ENCODE peak calls at places on chromosomes 1 and 21, in ten cellular contexts. V is IMR-90, I is lower lobe of right lung, D is neural progenitor cell, U is astrocyte of the spinal cord, T is heart left ventricle, M is retinal pigment epithelial cell, C is suprapubic skin, E is AG09309, G is K562. Z is an unnamed sample.

GRCh38 chr1:230498704-230499103 is 72.6 kb upstream of the PGBD5 start:
- DNase-seq in C (no peak), M (no peak), U (no peak), V (no peak), T (no peak), G (no peak), E (no peak), D (no peak), I (no peak), Z (no peak)

GRCh38 chr1:233639611-233640010 is 25.7 kb downstream of the KCNK1 start:
- DNase-seq in U (peak), M (no peak), D (no peak), T (no peak), E (no peak), V (peak), G (no peak), I (no peak), C (no peak), Z (peak)

GRCh38 chr1:109241841-109242301 is 7.5 kb upstream of the CELSR2 start:
- DNase-seq in M (no peak), E (no peak), C (no peak), I (no peak), V (no peak), U (no peak), T (no peak), D (no peak), G (no peak), Z (no peak)

GRCh38 chr1:35220976-35221375 is 28.0 kb upstream of the SFPQ start:
- DNase-seq in I (no peak), T (no peak), G (peak), E (no peak), C (no peak), M (no peak), D (peak), V (no peak), U (no peak), Z (peak)

GRCh38 chr1:18738126-18738525 is 107.5 kb downstream of the PAX7 start:
- DNase-seq in V (no peak), G (no peak), T (no peak), I (no peak), C (no peak), U (no peak), E (no peak), D (no peak), M (no peak), Z (no peak)

GRCh38 chr1:20448626-20449215 is 37.3 kb downstream of the CAMK2N1 start:
- DNase-seq in D (peak), M (no peak), G (no peak), T (no peak), I (no peak), E (no peak), U (no peak), C (no peak), V (no peak), Z (no peak)

GRCh38 chr1:43549921-43550597 is 19.4 kb downstream of the PTPRF start:
- DNase-seq in M (no peak), D (peak), G (peak), U (no peak), T (peak), C (peak), V (no peak), E (no peak), I (peak), Z (no peak)

GRCh38 chr21:41636636-41637625 is 129.0 kb upstream of the TMPRSS2 start:
- DNase-seq in G (no peak), U (no peak), M (no peak), V (no peak), E (no peak), I (no peak), T (no peak), C (no peak), D (no peak), Z (no peak)

GRCh38 chr1:164779376-164779775 is 220.4 kb downstream of the PBX1 start:
- DNase-seq in C (no peak), G (no peak), E (no peak), U (no peak), D (no peak), T (no peak), M (no peak), I (no peak), V (no peak), Z (no peak)

GRCh38 chr1:19704247-19705113 is 39.8 kb downstream of the HTR6 start:
- DNase-seq in E (peak), G (peak), I (peak), C (peak), M (peak), T (peak), U (peak), D (peak), V (peak), Z (peak)

GRCh38 chr1:58104960-58105359 is 441.6 kb downstream of the OMA1 start:
- DNase-seq in C (no peak), U (no peak), V (no peak), I (no peak), E (no peak), T (no peak), G (no peak), D (no peak), M (no peak), Z (no peak)

GRCh38 chr1:94037392-94038229 is 83.3 kb downstream of the ABCA4 start:
- DNase-seq in E (no peak), C (no peak), I (no peak), U (no peak), V (no peak), T (no peak), M (no peak), G (no peak), D (no peak), Z (no peak)

GRCh38 chr1:94038511-94038910 is 82.4 kb downstream of the ABCA4 start:
- DNase-seq in G (no peak), I (no peak), V (peak), T (no peak), E (no peak), M (no peak), U (peak), D (peak), C (no peak), Z (peak)

GRCh38 chr1:94033849-94034248 is 87.1 kb downstream of the ABCA4 start:
- DNase-seq in C (no peak), U (no peak), D (no peak), E (no peak), T (no peak), M (peak), G (no peak), V (no peak), I (no peak), Z (no peak)

GRCh38 chr1:94039514-94039870 is 81.5 kb downstream of the ABCA4 start:
- DNase-seq in M (no peak), C (peak), T (peak), G (peak), V (peak), E (no peak), D (peak), I (peak), U (peak), Z (peak)

DNA sequence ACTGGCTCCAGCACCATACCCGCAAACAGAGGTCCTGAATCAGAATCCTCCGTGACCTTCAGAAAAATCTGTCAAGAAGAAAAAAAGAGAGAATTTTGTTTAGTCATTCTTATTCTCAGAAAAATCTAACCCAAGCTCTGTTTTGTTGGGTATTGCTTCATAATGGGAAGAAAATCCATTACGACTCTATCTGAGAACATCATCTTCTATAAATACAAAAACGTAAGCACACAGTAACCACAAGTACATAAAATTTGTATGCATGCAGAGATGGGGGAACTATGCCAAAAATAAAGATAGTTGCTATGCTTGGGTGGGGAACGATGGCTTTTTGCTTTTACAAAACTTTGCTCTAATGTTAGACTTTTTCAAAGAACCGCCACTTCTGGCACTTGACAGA is 84.2 kb downstream of the ABCA4 start:
- DNase-seq in V (peak), E (peak), I (no peak), G (no peak), U (peak), T (no peak), D (no peak), C (no peak), M (no peak), Z (peak)
- H3K4me3 ChIP-seq in V (no peak), E (no peak), I (no peak), G (no peak), U (no peak), T (no peak), D (no peak), C (no peak), M (no peak), Z (no peak)

DNA sequence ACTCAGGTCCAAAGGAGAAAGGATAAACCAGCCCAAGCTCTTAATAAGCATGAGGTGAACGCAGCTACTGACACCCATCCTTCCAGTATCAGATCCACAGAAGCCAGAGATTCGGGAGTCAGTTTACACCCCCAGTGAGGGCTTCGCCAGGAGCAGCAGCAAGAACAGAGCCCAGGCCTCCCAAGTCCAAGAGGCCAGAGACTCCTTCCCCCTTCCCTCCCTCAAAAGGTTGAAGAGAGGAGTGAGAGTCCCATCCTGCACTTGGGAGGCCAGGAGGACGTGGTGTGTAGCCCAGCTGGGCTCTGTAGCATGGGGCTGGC is 72.8 kb downstream of the MRPL37 start:
- DNase-seq in T (no peak), C (no peak), I (no peak), E (no peak), U (no peak), M (no peak), V (no peak), G (peak), D (no peak), Z (no peak)
- TF ChIP-seq CTCF in T (no peak), C (no peak), I (no peak), E (peak), U (no peak), M (no peak), V (no peak), G (no peak), D (no peak), Z (no peak)

DNA sequence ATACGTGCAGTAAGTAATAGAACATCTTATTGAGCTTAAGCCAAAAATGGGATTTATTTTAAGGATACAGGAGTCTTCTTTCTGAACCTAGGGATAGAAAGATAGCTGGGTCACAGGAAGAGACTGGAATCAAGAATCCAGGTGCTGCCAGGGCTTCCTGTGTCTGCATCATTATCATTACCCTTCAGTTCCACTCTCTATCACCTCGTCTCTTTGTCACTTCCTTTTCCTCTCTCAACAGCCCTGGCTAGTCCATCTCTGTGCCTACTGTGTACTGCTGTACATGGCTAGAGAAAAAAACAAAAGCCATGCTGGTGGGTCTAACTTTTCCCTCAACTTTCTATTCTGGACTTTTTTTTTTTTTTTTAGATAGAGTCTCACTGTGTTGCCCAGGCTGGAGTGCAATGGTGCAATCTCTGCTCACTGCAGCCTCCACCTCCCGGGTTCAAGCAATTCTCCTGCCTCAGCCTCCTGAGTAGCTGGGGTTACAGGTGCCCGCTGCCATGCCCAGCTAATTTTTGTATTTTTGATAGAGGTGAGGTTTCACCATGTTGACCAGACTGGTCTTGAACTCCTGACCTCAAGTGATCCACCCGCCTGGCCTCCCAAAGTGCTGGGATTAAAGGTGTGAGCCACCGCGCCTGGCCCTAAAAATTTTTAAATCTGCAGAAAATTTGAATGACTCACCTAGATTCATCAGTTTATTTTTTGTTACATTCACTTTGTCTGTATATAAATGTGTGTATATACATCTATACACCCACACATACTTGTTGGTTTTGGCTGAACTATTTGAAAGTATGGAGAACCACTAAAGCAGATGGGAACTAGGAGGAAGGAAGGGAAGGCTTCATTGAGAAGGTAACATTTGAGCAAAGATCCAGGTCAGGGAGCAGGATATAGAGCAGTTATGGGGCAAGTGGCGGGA is 31.9 kb downstream of the UBE4B start:
- DNase-seq in D (no peak), G (no peak), E (no peak), U (no peak), I (no peak), C (no peak), M (no peak), V (peak), T (no peak), Z (no peak)
- H3K4me3 ChIP-seq in D (no peak), G (no peak), E (no peak), U (no peak), I (no peak), C (no peak), M (no peak), V (no peak), T (no peak), Z (no peak)

GRCh38 chr1:204074274-204075115 is 1.6 kb downstream of the SOX13 start:
- DNase-seq in M (no peak), U (peak), G (no peak), I (peak), C (peak), V (peak), T (peak), D (peak), E (no peak), Z (peak)

GRCh38 chr1:204075116-204075636 is 2.3 kb downstream of the SOX13 start:
- DNase-seq in C (no peak), I (no peak), E (no peak), G (no peak), T (no peak), V (no peak), U (no peak), M (no peak), D (peak), Z (peak)

GRCh38 chr1:204070895-204071294 is 2.0 kb upstream of the SOX13 start:
- DNase-seq in G (no peak), I (no peak), D (no peak), V (no peak), T (no peak), E (no peak), U (no peak), C (no peak), M (no peak), Z (no peak)

GRCh38 chr1:204073837-204074273 is 940 bp downstream of the SOX13 start:
- DNase-seq in E (no peak), I (no peak), D (peak), G (no peak), U (no peak), C (no peak), M (no peak), T (no peak), V (no peak), Z (peak)

DNA sequence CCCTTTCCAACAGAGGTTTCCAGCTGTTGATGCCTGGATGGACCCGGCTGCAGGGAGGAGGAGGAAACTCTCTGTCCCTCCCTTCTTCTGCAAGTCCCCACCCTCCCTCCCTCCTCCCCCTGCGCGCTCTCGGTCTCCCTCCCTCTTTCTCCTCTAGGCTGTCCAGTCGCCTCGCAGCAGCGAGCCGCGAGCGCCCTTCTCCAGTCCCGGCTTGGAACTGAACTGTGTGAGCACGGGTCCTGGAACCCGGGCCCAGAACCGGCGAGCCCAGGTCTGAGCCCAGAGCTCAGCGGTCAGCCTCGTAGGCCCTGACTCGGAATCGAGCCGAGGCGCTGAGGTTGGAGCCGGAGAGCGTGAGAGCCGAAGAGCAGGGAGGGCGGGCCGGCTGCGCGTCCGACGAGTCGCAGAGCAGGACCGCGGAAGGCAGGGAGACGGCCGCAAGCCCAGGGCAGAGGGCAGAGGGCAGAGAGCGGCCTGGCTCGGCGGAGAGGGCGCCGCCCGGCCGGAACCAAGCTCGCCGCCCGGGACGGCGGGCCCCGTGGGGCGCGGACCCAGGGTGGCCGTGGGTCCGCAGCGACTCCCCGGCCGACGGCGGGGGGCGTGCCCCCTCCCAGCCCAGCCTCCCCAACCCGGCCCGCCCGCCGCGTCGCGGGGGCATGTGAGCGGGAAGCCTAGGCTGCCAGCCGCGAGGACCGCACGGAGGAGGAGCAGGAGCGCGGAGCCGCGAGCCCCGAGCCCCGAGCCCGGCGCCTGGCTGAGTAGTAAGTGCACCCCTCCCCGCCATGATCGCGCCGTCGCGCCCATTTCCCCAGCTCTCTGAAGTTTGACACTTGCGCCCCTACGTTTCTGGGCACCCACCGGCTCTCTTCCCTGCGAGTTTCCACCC is at the start of gene SOX13:
- DNase-seq in D (peak), V (peak), U (peak), C (peak), T (peak), E (peak), G (peak), I (peak), M (peak), Z (peak)
- TF ChIP-seq CTCF in D (peak), V (peak), U (peak), C (no peak), T (peak), E (peak), G (no peak), I (peak), M (peak), Z (peak)